ENCODE peak calls at places on chromosome 10, in nine cellular contexts. One of them, this sample, is unnamed.

GRCh38 chr10:89426230-89426868 is 12.0 kb downstream of the IFIT5 start:
- DNase-seq in NCI-H460: peak
- DNase-seq in HT-29: peak
- DNase-seq in HFF-Myc: no peak
- DNase-seq in left ventricle myocardium inferior: no peak
- DNase-seq in Calu3: peak
- DNase-seq in NCI-H1417: peak
- DNase-seq in HAP-1: peak
- DNase-seq in prostate gland: no peak
- DNase-seq in this sample: peak

GRCh38 chr10:117197189-117197588 is at the start of gene KCNK18:
- DNase-seq in NCI-H460: no peak
- DNase-seq in HT-29: no peak
- DNase-seq in HFF-Myc: no peak
- DNase-seq in left ventricle myocardium inferior: no peak
- DNase-seq in Calu3: no peak
- DNase-seq in NCI-H1417: no peak
- DNase-seq in HAP-1: no peak
- DNase-seq in prostate gland: no peak
- DNase-seq in this sample: no peak

GRCh38 chr10:49679480-49679893 is at the start of gene C10orf53:
- DNase-seq in NCI-H460: peak
- DNase-seq in HT-29: no peak
- DNase-seq in HFF-Myc: peak
- DNase-seq in left ventricle myocardium inferior: peak
- DNase-seq in Calu3: no peak
- DNase-seq in NCI-H1417: peak
- DNase-seq in HAP-1: peak
- DNase-seq in prostate gland: no peak
- DNase-seq in this sample: no peak

GRCh38 chr10:109633846-109634245 is 289.5 kb downstream of the XPNPEP1 start:
- DNase-seq in NCI-H460: no peak
- DNase-seq in HT-29: no peak
- DNase-seq in HFF-Myc: no peak
- DNase-seq in left ventricle myocardium inferior: no peak
- DNase-seq in Calu3: no peak
- DNase-seq in NCI-H1417: peak
- DNase-seq in HAP-1: no peak
- DNase-seq in prostate gland: no peak
- DNase-seq in this sample: no peak

GRCh38 chr10:30476511-30476910 is 42.5 kb downstream of the MAP3K8 start:
- DNase-seq in NCI-H460: no peak
- DNase-seq in HT-29: no peak
- DNase-seq in HFF-Myc: no peak
- DNase-seq in left ventricle myocardium inferior: no peak
- DNase-seq in Calu3: no peak
- DNase-seq in NCI-H1417: no peak
- DNase-seq in HAP-1: no peak
- DNase-seq in prostate gland: no peak
- DNase-seq in this sample: peak

GRCh38 chr10:21010615-21011014 is 113.5 kb upstream of the NEBL start:
- DNase-seq in NCI-H460: no peak
- DNase-seq in HT-29: no peak
- DNase-seq in HFF-Myc: no peak
- DNase-seq in left ventricle myocardium inferior: no peak
- DNase-seq in Calu3: no peak
- DNase-seq in NCI-H1417: no peak
- DNase-seq in HAP-1: no peak
- DNase-seq in prostate gland: no peak
- DNase-seq in this sample: no peak

GRCh38 chr10:79942261-79943185 is 6.4 kb downstream of the SFTPD start:
- DNase-seq in NCI-H460: no peak
- DNase-seq in HT-29: no peak
- DNase-seq in HFF-Myc: no peak
- DNase-seq in left ventricle myocardium inferior: no peak
- DNase-seq in Calu3: no peak
- DNase-seq in NCI-H1417: no peak
- DNase-seq in HAP-1: no peak
- DNase-seq in prostate gland: no peak
- DNase-seq in this sample: no peak

GRCh38 chr10:100812978-100813377 is 67.6 kb downstream of the PAX2 start:
- DNase-seq in NCI-H460: no peak
- DNase-seq in HT-29: peak
- DNase-seq in HFF-Myc: no peak
- DNase-seq in left ventricle myocardium inferior: no peak
- DNase-seq in Calu3: peak
- DNase-seq in NCI-H1417: peak
- DNase-seq in HAP-1: no peak
- DNase-seq in prostate gland: no peak
- DNase-seq in this sample: no peak

GRCh38 chr10:5512881-5513698 is 11.7 kb upstream of the CALML3 start:
- DNase-seq in NCI-H460: no peak
- DNase-seq in HT-29: no peak
- DNase-seq in HFF-Myc: no peak
- DNase-seq in left ventricle myocardium inferior: no peak
- DNase-seq in Calu3: no peak
- DNase-seq in NCI-H1417: no peak
- DNase-seq in HAP-1: no peak
- DNase-seq in prostate gland: no peak
- DNase-seq in this sample: no peak

GRCh38 chr10:129768437-129769355 is 195.4 kb downstream of the EBF3 start:
- DNase-seq in NCI-H460: no peak
- DNase-seq in HT-29: no peak
- DNase-seq in HFF-Myc: no peak
- DNase-seq in left ventricle myocardium inferior: no peak
- DNase-seq in Calu3: no peak
- DNase-seq in NCI-H1417: peak
- DNase-seq in HAP-1: peak
- DNase-seq in prostate gland: no peak
- DNase-seq in this sample: no peak

GRCh38 chr10:930415-931325 is 835 bp downstream of the LARP4B start:
- DNase-seq in NCI-H460: peak
- DNase-seq in HT-29: peak
- DNase-seq in HFF-Myc: no peak
- DNase-seq in left ventricle myocardium inferior: peak
- DNase-seq in Calu3: peak
- DNase-seq in NCI-H1417: peak
- DNase-seq in HAP-1: peak
- DNase-seq in prostate gland: no peak
- DNase-seq in this sample: peak

GRCh38 chr10:117165557-117166419 is 27.7 kb upstream of the VAX1 start:
- DNase-seq in NCI-H460: peak
- DNase-seq in HT-29: no peak
- DNase-seq in HFF-Myc: no peak
- DNase-seq in left ventricle myocardium inferior: no peak
- DNase-seq in Calu3: peak
- DNase-seq in NCI-H1417: no peak
- DNase-seq in HAP-1: peak
- DNase-seq in prostate gland: no peak
- DNase-seq in this sample: peak

GRCh38 chr10:71157435-71157834 is 54.9 kb upstream of the UNC5B start:
- DNase-seq in NCI-H460: no peak
- DNase-seq in HT-29: no peak
- DNase-seq in HFF-Myc: no peak
- DNase-seq in left ventricle myocardium inferior: no peak
- DNase-seq in Calu3: no peak
- DNase-seq in NCI-H1417: no peak
- DNase-seq in HAP-1: no peak
- DNase-seq in prostate gland: no peak
- DNase-seq in this sample: no peak

GRCh38 chr10:28790146-28790545 is 112.8 kb downstream of the BAMBI start:
- DNase-seq in NCI-H460: no peak
- DNase-seq in HT-29: no peak
- DNase-seq in HFF-Myc: no peak
- DNase-seq in left ventricle myocardium inferior: no peak
- DNase-seq in Calu3: no peak
- DNase-seq in NCI-H1417: peak
- DNase-seq in HAP-1: no peak
- DNase-seq in prostate gland: no peak
- DNase-seq in this sample: no peak